ENCODE peak calls at places on chromosomes 12 and 14, in five cellular contexts. One of them, this sample, is unnamed.

GRCh38 chr14:72736791-72737559 is 156.9 kb downstream of the DPF3 start:
- DNase-seq in neural progenitor cell: no peak
- DNase-seq in nephron progenitor cell: no peak
- DNase-seq in mesothelial cell of epicardium: no peak
- DNase-seq in pancreas: no peak
- DNase-seq in this sample: no peak

GRCh38 chr12:57720606-57721595 is 17.6 kb downstream of the AGAP2 start:
- DNase-seq in nephron progenitor cell: no peak
- DNase-seq in neural progenitor cell: no peak
- DNase-seq in mesothelial cell of epicardium: no peak
- DNase-seq in pancreas: no peak
- DNase-seq in this sample: no peak

GRCh38 chr14:100981808-100982207 is 78.3 kb upstream of the RTL1 start:
- DNase-seq in neural progenitor cell: no peak
- DNase-seq in mesothelial cell of epicardium: no peak
- DNase-seq in nephron progenitor cell: no peak
- DNase-seq in pancreas: no peak
- DNase-seq in this sample: no peak

GRCh38 chr12:93540506-93540905 is 32.0 kb upstream of the SOCS2 start:
- DNase-seq in neural progenitor cell: no peak
- DNase-seq in mesothelial cell of epicardium: no peak
- DNase-seq in pancreas: no peak
- DNase-seq in nephron progenitor cell: no peak
- DNase-seq in this sample: no peak

GRCh38 chr12:82554529-82554928 is 132.2 kb upstream of the TMTC2 start:
- DNase-seq in mesothelial cell of epicardium: no peak
- DNase-seq in nephron progenitor cell: no peak
- DNase-seq in neural progenitor cell: no peak
- DNase-seq in pancreas: no peak
- DNase-seq in this sample: no peak

GRCh38 chr14:59629384-59630158 is 53.0 kb upstream of the CCDC175 start:
- DNase-seq in nephron progenitor cell: no peak
- DNase-seq in neural progenitor cell: no peak
- DNase-seq in pancreas: no peak
- DNase-seq in mesothelial cell of epicardium: no peak
- DNase-seq in this sample: no peak

GRCh38 chr12:69639400-69640016 is 28.8 kb upstream of the LRRC10 start:
- DNase-seq in mesothelial cell of epicardium: peak; percentile 36
- DNase-seq in nephron progenitor cell: peak; percentile 70
- DNase-seq in pancreas: peak; percentile 74
- DNase-seq in neural progenitor cell: peak; percentile 81
- DNase-seq in this sample: peak; percentile 37

GRCh38 chr12:46629331-46630229 is 196.2 kb downstream of the SLC38A4 start:
- DNase-seq in neural progenitor cell: no peak
- DNase-seq in pancreas: no peak
- DNase-seq in nephron progenitor cell: no peak
- DNase-seq in mesothelial cell of epicardium: no peak
- DNase-seq in this sample: no peak

GRCh38 chr14:32677381-32677780 is 261.3 kb upstream of the NPAS3 start:
- DNase-seq in mesothelial cell of epicardium: no peak
- DNase-seq in neural progenitor cell: no peak
- DNase-seq in pancreas: no peak
- DNase-seq in nephron progenitor cell: no peak
- DNase-seq in this sample: no peak

GRCh38 chr12:93802293-93802692 is 125.1 kb downstream of the CRADD start:
- DNase-seq in nephron progenitor cell: no peak
- DNase-seq in neural progenitor cell: no peak
- DNase-seq in pancreas: no peak
- DNase-seq in mesothelial cell of epicardium: no peak
- DNase-seq in this sample: no peak

GRCh38 chr12:110079477-110080400 is 31.4 kb upstream of the C12orf76 start:
- DNase-seq in nephron progenitor cell: no peak
- DNase-seq in mesothelial cell of epicardium: no peak
- DNase-seq in pancreas: no peak
- DNase-seq in neural progenitor cell: no peak
- DNase-seq in this sample: peak; percentile 50

GRCh38 chr12:97630875-97631274 is 168.3 kb downstream of the RMST start:
- DNase-seq in mesothelial cell of epicardium: no peak
- DNase-seq in pancreas: no peak
- DNase-seq in nephron progenitor cell: no peak
- DNase-seq in neural progenitor cell: no peak
- DNase-seq in this sample: no peak

GRCh38 chr12:119082496-119082895 is 96.2 kb upstream of the HSPB8 start:
- DNase-seq in neural progenitor cell: peak; percentile 18
- DNase-seq in mesothelial cell of epicardium: no peak
- DNase-seq in nephron progenitor cell: peak; percentile 10
- DNase-seq in pancreas: no peak
- DNase-seq in this sample: no peak

GRCh38 chr14:22850944-22851790 is 14.8 kb downstream of the MMP14 start:
- DNase-seq in pancreas: peak; percentile 88
- DNase-seq in nephron progenitor cell: no peak
- DNase-seq in neural progenitor cell: no peak
- DNase-seq in mesothelial cell of epicardium: no peak
- DNase-seq in this sample: no peak

GRCh38 chr12:109444263-109444662 is 32.8 kb downstream of the KCTD10 start:
- DNase-seq in nephron progenitor cell: no peak
- DNase-seq in pancreas: no peak
- DNase-seq in mesothelial cell of epicardium: no peak
- DNase-seq in neural progenitor cell: no peak
- DNase-seq in this sample: no peak

GRCh38 chr12:66572845-66573244 is 106.0 kb downstream of the GRIP1 start:
- DNase-seq in neural progenitor cell: no peak
- DNase-seq in pancreas: no peak
- DNase-seq in nephron progenitor cell: no peak
- DNase-seq in mesothelial cell of epicardium: no peak
- DNase-seq in this sample: no peak

GRCh38 chr12:38392584-38393144 is 76.1 kb downstream of the ALG10B start:
- DNase-seq in neural progenitor cell: no peak
- DNase-seq in mesothelial cell of epicardium: no peak
- DNase-seq in nephron progenitor cell: no peak
- DNase-seq in pancreas: no peak
- DNase-seq in this sample: no peak

GRCh38 chr14:64763801-64764511 is 59.7 kb downstream of the PLEKHG3 start:
- DNase-seq in nephron progenitor cell: no peak
- DNase-seq in mesothelial cell of epicardium: no peak
- DNase-seq in pancreas: no peak
- DNase-seq in neural progenitor cell: peak; percentile 41
- DNase-seq in this sample: no peak

GRCh38 chr12:1635656-1636055 is 6.6 kb downstream of the WNT5B start:
- DNase-seq in mesothelial cell of epicardium: no peak
- DNase-seq in pancreas: no peak
- DNase-seq in neural progenitor cell: no peak
- DNase-seq in nephron progenitor cell: no peak
- DNase-seq in this sample: no peak

GRCh38 chr14:86221000-86221399 is 691.1 kb downstream of the FLRT2 start:
- DNase-seq in neural progenitor cell: peak; percentile 45
- DNase-seq in mesothelial cell of epicardium: no peak
- DNase-seq in pancreas: no peak
- DNase-seq in nephron progenitor cell: peak; percentile 5
- DNase-seq in this sample: no peak

GRCh38 chr12:19572920-19573558 is 133.7 kb downstream of the AEBP2 start:
- DNase-seq in mesothelial cell of epicardium: no peak
- DNase-seq in nephron progenitor cell: peak; percentile 23
- DNase-seq in pancreas: no peak
- DNase-seq in neural progenitor cell: peak; percentile 62
- DNase-seq in this sample: no peak

GRCh38 chr14:98704441-98704840 is 567.6 kb downstream of the BCL11B start:
- DNase-seq in pancreas: no peak
- DNase-seq in mesothelial cell of epicardium: no peak
- DNase-seq in neural progenitor cell: no peak
- DNase-seq in nephron progenitor cell: no peak
- DNase-seq in this sample: no peak

GRCh38 chr12:1523046-1523445 is 71.3 kb downstream of the FBXL14 start:
- DNase-seq in neural progenitor cell: no peak
- DNase-seq in nephron progenitor cell: no peak
- DNase-seq in pancreas: no peak
- DNase-seq in mesothelial cell of epicardium: no peak
- DNase-seq in this sample: no peak

GRCh38 chr12:12877789-12878455 is 13.4 kb upstream of the GPRC5A start:
- DNase-seq in neural progenitor cell: no peak
- DNase-seq in nephron progenitor cell: no peak
- DNase-seq in mesothelial cell of epicardium: no peak
- DNase-seq in pancreas: no peak
- DNase-seq in this sample: no peak

GRCh38 chr12:86256169-86256568 is at the start of gene MGAT4C:
- DNase-seq in pancreas: no peak
- DNase-seq in mesothelial cell of epicardium: no peak
- DNase-seq in neural progenitor cell: peak; percentile 39
- DNase-seq in nephron progenitor cell: no peak
- DNase-seq in this sample: no peak

GRCh38 chr14:71467419-71467818 is 464.8 kb upstream of the RGS6 start:
- DNase-seq in pancreas: no peak
- DNase-seq in nephron progenitor cell: no peak
- DNase-seq in neural progenitor cell: no peak
- DNase-seq in mesothelial cell of epicardium: no peak
- DNase-seq in this sample: no peak

GRCh38 chr14:91484744-91485143 is 25.4 kb downstream of the PPP4R3A start:
- DNase-seq in neural progenitor cell: no peak
- DNase-seq in nephron progenitor cell: no peak
- DNase-seq in pancreas: no peak
- DNase-seq in mesothelial cell of epicardium: no peak
- DNase-seq in this sample: no peak

GRCh38 chr14:91482278-91483023 is 27.7 kb downstream of the PPP4R3A start:
- DNase-seq in mesothelial cell of epicardium: no peak
- DNase-seq in nephron progenitor cell: no peak
- DNase-seq in pancreas: no peak
- DNase-seq in neural progenitor cell: no peak
- DNase-seq in this sample: no peak

DNA sequence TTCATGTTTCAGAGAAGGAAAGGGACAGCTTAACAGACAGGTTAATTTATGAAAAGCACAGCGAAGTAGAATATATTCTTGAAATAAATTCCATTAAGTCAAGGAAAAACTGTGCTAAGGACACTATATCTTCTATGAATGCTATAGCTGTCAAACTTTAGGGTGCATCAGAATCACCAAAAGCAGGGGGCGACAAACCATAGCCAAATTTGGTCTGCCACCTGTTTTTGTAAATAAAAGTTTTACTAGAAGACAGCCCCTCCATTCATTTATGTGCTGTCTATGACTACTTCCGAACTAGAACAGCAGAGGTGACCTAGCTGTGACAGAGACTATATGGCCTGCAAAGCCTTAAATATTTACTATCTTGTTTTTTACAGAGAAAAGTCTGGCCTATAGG is 25.9 kb downstream of the PPP4R3A start:
- DNase-seq in pancreas: no peak
- DNase-seq in neural progenitor cell: no peak
- DNase-seq in nephron progenitor cell: no peak
- DNase-seq in mesothelial cell of epicardium: no peak
- DNase-seq in this sample: no peak
- TF ChIP-seq CTCF in pancreas: no peak
- TF ChIP-seq CTCF in neural progenitor cell: peak; percentile 39
- TF ChIP-seq CTCF in nephron progenitor cell: no peak
- TF ChIP-seq CTCF in mesothelial cell of epicardium: no peak
- TF ChIP-seq CTCF in this sample: no peak

GRCh38 chr12:98656289-98657101 is 11.4 kb downstream of the APAF1 start:
- DNase-seq in nephron progenitor cell: no peak
- DNase-seq in mesothelial cell of epicardium: no peak
- DNase-seq in pancreas: no peak
- DNase-seq in neural progenitor cell: no peak
- DNase-seq in this sample: no peak

DNA sequence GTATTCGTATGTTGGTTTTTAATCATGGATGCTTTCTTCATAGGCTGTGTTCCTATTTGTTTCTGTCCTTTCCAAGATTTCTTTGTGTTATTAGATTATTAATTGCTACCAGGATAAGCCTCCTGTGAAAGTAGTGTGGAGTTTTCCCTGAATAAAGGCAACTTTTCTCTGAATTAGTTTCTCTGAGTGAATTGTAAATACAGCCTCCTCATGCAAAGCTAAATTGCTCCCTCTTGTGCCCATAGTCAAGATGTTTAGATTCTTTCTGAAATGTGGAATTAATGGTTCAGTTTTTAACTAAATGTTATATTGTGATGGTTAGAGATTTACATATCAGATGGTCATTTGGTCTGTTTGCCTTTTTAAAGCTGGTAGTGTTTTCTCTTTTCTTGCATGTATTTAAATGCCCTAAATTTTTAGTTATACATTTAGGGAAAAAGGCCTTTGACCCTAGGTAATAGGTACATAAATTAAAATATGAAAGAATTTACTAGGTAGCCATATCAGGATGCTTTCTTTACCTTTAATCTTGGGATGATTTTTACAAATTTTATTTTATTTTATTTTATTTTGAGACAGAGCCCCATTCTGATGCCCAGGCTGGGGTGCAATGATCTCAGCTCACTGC is 8.9 kb downstream of the APAF1 start:
- DNase-seq in pancreas: no peak
- DNase-seq in neural progenitor cell: peak; percentile 50
- DNase-seq in nephron progenitor cell: no peak
- DNase-seq in mesothelial cell of epicardium: no peak
- DNase-seq in this sample: no peak
- TF ChIP-seq CTCF in pancreas: peak; percentile 38
- TF ChIP-seq CTCF in neural progenitor cell: peak; percentile 69
- TF ChIP-seq CTCF in nephron progenitor cell: peak; percentile 42
- TF ChIP-seq CTCF in mesothelial cell of epicardium: peak; percentile 45
- TF ChIP-seq CTCF in this sample: peak; percentile 21

DNA sequence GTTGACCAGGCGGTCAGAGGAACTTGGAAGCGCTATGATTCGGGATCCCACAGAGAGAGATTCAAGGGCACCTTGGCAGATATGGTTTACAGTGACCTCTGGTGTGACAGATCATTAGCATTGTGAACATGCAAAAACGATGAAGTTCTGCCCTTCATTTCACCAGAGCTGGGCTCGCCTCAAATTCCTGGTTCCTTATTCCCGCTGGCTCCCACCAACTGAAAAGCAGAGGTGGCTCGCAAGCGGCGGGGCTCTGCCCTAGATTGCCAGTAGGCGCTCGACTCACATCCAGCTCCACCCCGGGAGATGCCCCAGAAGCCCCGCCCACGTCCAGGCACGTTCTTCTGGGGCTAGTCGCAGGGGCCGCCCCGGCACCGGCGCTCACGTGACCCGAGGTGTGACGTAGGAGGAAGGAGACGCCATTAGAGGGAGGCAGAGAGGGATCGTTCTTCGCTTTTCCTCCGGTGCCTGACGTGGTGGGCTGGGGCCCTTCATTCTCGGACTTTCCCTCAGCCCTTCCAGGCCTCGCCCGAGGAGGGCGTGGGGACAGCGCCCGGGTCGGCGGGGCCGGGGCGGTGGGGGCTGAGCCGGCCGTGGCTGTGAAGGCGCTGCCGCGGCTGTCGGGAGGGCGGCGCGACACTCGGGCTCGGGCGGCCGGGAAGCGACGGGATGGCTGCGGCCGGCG is at the start of gene RAB21:
- DNase-seq in pancreas: peak; percentile 97
- DNase-seq in mesothelial cell of epicardium: peak; percentile 95
- DNase-seq in neural progenitor cell: peak; percentile 98
- DNase-seq in nephron progenitor cell: peak; percentile 98
- DNase-seq in this sample: peak; percentile 95
- TF ChIP-seq CTCF in pancreas: peak; percentile 18
- TF ChIP-seq CTCF in mesothelial cell of epicardium: no peak
- TF ChIP-seq CTCF in neural progenitor cell: peak; percentile 22
- TF ChIP-seq CTCF in nephron progenitor cell: no peak
- TF ChIP-seq CTCF in this sample: no peak

GRCh38 chr14:97655169-97655948 is 858.2 kb downstream of the VRK1 start:
- DNase-seq in nephron progenitor cell: no peak
- DNase-seq in mesothelial cell of epicardium: no peak
- DNase-seq in neural progenitor cell: peak; percentile 20
- DNase-seq in pancreas: no peak
- DNase-seq in this sample: no peak
- TF ChIP-seq CTCF in nephron progenitor cell: no peak
- TF ChIP-seq CTCF in mesothelial cell of epicardium: no peak
- TF ChIP-seq CTCF in neural progenitor cell: no peak
- TF ChIP-seq CTCF in pancreas: no peak
- TF ChIP-seq CTCF in this sample: no peak

GRCh38 chr14:105089746-105090492 is 24.7 kb upstream of the GPR132 start:
- DNase-seq in nephron progenitor cell: no peak
- DNase-seq in mesothelial cell of epicardium: no peak
- DNase-seq in pancreas: no peak
- DNase-seq in neural progenitor cell: no peak
- DNase-seq in this sample: no peak
- TF ChIP-seq CTCF in nephron progenitor cell: no peak
- TF ChIP-seq CTCF in mesothelial cell of epicardium: no peak
- TF ChIP-seq CTCF in pancreas: no peak
- TF ChIP-seq CTCF in neural progenitor cell: no peak
- TF ChIP-seq CTCF in this sample: no peak